ENCODE peak calls at places on chromosomes 1 and 21, in eight cellular contexts. T, K, C, N, B, U, J and I are unnamed samples.

GRCh38 chr1:74822851-74823443 is 90.0 kb downstream of the TYW3 start:
- DNase-seq in N (no peak), C (no peak), U (no peak), J (no peak), B (no peak), T (no peak), K (no peak), I (no peak)

GRCh38 chr1:220213381-220213983 is 58.8 kb downstream of the RAB3GAP2 start:
- DNase-seq in B (peak; percentile 39), K (no peak), C (no peak), T (peak; percentile 11), U (no peak), N (no peak), J (no peak), I (no peak)

GRCh38 chr1:54498383-54499096 is 49.5 kb upstream of the ACOT11 start:
- DNase-seq in U (no peak), C (no peak), K (no peak), N (no peak), J (no peak), B (no peak), T (no peak), I (no peak)

GRCh38 chr1:197984273-197984672 is 67.1 kb downstream of the LHX9 start:
- DNase-seq in C (no peak), J (no peak), T (peak; percentile 46), U (no peak), B (peak; percentile 21), K (no peak), N (no peak), I (no peak)

GRCh38 chr1:167641786-167642500 is 11.9 kb downstream of the RCSD1 start:
- DNase-seq in T (no peak), B (no peak), C (no peak), U (no peak), K (no peak), N (no peak), J (no peak), I (no peak)

GRCh38 chr1:61318319-61319125 is 236.2 kb downstream of the NFIA start:
- DNase-seq in U (no peak), T (peak; percentile 56), B (peak; percentile 92), K (peak; percentile 68), N (no peak), C (no peak), J (peak; percentile 62), I (peak; percentile 34)

GRCh38 chr1:26321315-26322041 is 3.7 kb downstream of the CD52 start:
- DNase-seq in C (peak; percentile 97), T (peak; percentile 73), U (peak; percentile 96), J (peak; percentile 99), N (peak; percentile 76), K (peak; percentile 89), B (peak; percentile 89), I (peak; percentile 91)

GRCh38 chr21:44789880-44790279 is 11.7 kb downstream of the UBE2G2 start:
- DNase-seq in T (peak; percentile 77), N (no peak), B (peak; percentile 32), K (no peak), C (no peak), J (no peak), U (no peak), I (no peak)

GRCh38 chr1:91123319-91123718 is 101.5 kb upstream of the ZNF644 start:
- DNase-seq in J (no peak), U (no peak), C (no peak), B (no peak), K (no peak), T (no peak), N (no peak), I (no peak)

GRCh38 chr1:10965621-10966226 is 46.7 kb upstream of the TARDBP start:
- DNase-seq in N (no peak), B (peak; percentile 24), K (no peak), T (no peak), C (no peak), J (no peak), U (no peak), I (no peak)

GRCh38 chr1:169891539-169891885 is 2.2 kb downstream of the SCYL3 start:
- DNase-seq in T (no peak), C (no peak), J (no peak), N (no peak), B (no peak), U (no peak), K (no peak), I (no peak)

GRCh38 chr1:110262846-110263631 is 52.9 kb downstream of the KCNC4 start:
- DNase-seq in N (no peak), B (no peak), C (no peak), U (no peak), T (no peak), J (no peak), K (no peak), I (no peak)

GRCh38 chr1:231610392-231610791 is 16.2 kb upstream of the DISC1 start:
- DNase-seq in U (no peak), C (no peak), B (no peak), K (no peak), T (no peak), J (no peak), N (no peak), I (no peak)

GRCh38 chr1:41436281-41437010 is 48.0 kb downstream of the EDN2 start:
- DNase-seq in N (no peak), C (peak; percentile 10), U (no peak), K (no peak), T (no peak), J (no peak), B (no peak), I (no peak)

GRCh38 chr1:63592536-63593302 is 492 bp upstream of the PGM1 start:
- DNase-seq in N (no peak), T (no peak), C (no peak), U (no peak), B (no peak), K (no peak), J (no peak), I (peak; percentile 29)

GRCh38 chr1:96978431-96978830 is 256.8 kb downstream of the PTBP2 start:
- DNase-seq in K (no peak), B (no peak), T (peak; percentile 10), N (no peak), J (no peak), U (no peak), C (no peak), I (no peak)

GRCh38 chr1:14565076-14565475 is 33.4 kb upstream of the KAZN start:
- DNase-seq in J (no peak), C (no peak), K (no peak), T (no peak), U (no peak), N (no peak), B (no peak), I (no peak)

GRCh38 chr1:203080456-203080855 is 5.4 kb downstream of the MYOG start:
- DNase-seq in N (no peak), K (no peak), T (no peak), U (no peak), B (no peak), J (no peak), C (no peak), I (no peak)

GRCh38 chr21:22609802-22610201 is 1611.6 kb downstream of the NCAM2 start:
- DNase-seq in N (no peak), T (no peak), C (no peak), B (no peak), J (no peak), U (no peak), K (no peak), I (no peak)

GRCh38 chr1:83673287-83673686 is 325.6 kb downstream of the TTLL7 start:
- DNase-seq in J (no peak), B (no peak), N (no peak), T (no peak), C (no peak), K (no peak), U (no peak), I (no peak)

GRCh38 chr21:30625449-30625848 is 5.0 kb downstream of the KRTAP20-4 start:
- DNase-seq in T (no peak), N (no peak), C (no peak), B (no peak), K (no peak), U (no peak), J (no peak), I (no peak)

GRCh38 chr1:164760585-164760968 is 201.6 kb downstream of the PBX1 start:
- DNase-seq in T (no peak), U (no peak), C (no peak), B (no peak), N (no peak), K (no peak), J (no peak), I (no peak)